ENCODE peak calls at places on chromosome 20, in five cellular contexts. X is A549, U is upper lobe of right lung, Q is LNCaP clone FGC, H is ascending aorta. A is an unnamed sample.
A peak's percentile ranks its signal among the peaks of the same experiment; 100 is the strongest.

GRCh38 chr20:51531141-51531710 is 11.3 kb downstream of the NFATC2 start:
- DNase-seq in H (peak; percentile 61), U (no peak), X (peak; percentile 37), Q (no peak), A (peak; percentile 67)

GRCh38 chr20:8073024-8073832 is 53.7 kb upstream of the TMX4 start:
- DNase-seq in U (no peak), X (no peak), Q (no peak), H (no peak), A (no peak)

GRCh38 chr20:13396826-13397225 is 175.8 kb downstream of the ISM1 start:
- DNase-seq in Q (no peak), H (no peak), X (no peak), U (no peak), A (no peak)

GRCh38 chr20:9110916-9111432 is 42.1 kb downstream of the PLCB4 start:
- DNase-seq in Q (no peak), H (no peak), X (no peak), U (no peak), A (no peak)

GRCh38 chr20:43840382-43841070 is 74.1 kb upstream of the TOX2 start:
- DNase-seq in X (peak; percentile 80), Q (no peak), U (no peak), H (no peak), A (peak; percentile 39)

GRCh38 chr20:38841570-38841969 is 36.1 kb downstream of the PPP1R16B start:
- DNase-seq in H (no peak), U (no peak), Q (no peak), X (no peak), A (no peak)

GRCh38 chr20:64116016-64116415 is 8.7 kb upstream of the NPBWR2 start:
- DNase-seq in H (no peak), Q (no peak), U (peak; percentile 48), X (no peak), A (no peak)

GRCh38 chr20:24098886-24099285 is 110.3 kb upstream of the GGTLC1 start:
- DNase-seq in X (no peak), Q (no peak), H (no peak), U (no peak), A (no peak)

GRCh38 chr20:57381596-57382503 is 9.3 kb upstream of the RBM38 start:
- DNase-seq in H (peak; percentile 92), X (peak; percentile 89), Q (peak; percentile 46), U (peak; percentile 89), A (no peak)

GRCh38 chr20:63165538-63166422 is 50.2 kb downstream of the YTHDF1 start:
- DNase-seq in H (no peak), X (no peak), Q (no peak), U (no peak), A (no peak)

GRCh38 chr20:48156951-48157700 is 371.8 kb upstream of the SULF2 start:
- DNase-seq in X (no peak), H (no peak), U (no peak), Q (no peak), A (no peak)

GRCh38 chr20:17936306-17936790 is 32.2 kb downstream of the SNX5 start:
- DNase-seq in Q (no peak), X (no peak), U (no peak), H (no peak), A (no peak)

GRCh38 chr20:21712443-21713059 is 7.1 kb downstream of the PAX1 start:
- DNase-seq in X (no peak), H (no peak), Q (no peak), U (no peak), A (no peak)

GRCh38 chr20:45993197-45993951 is 15.3 kb upstream of the MMP9 start:
- DNase-seq in U (peak; percentile 67), H (no peak), Q (no peak), X (peak; percentile 88), A (no peak)

GRCh38 chr20:63977392-63978276 is 1.8 kb downstream of the SAMD10 start:
- DNase-seq in H (no peak), U (no peak), Q (no peak), X (no peak), A (no peak)

DNA sequence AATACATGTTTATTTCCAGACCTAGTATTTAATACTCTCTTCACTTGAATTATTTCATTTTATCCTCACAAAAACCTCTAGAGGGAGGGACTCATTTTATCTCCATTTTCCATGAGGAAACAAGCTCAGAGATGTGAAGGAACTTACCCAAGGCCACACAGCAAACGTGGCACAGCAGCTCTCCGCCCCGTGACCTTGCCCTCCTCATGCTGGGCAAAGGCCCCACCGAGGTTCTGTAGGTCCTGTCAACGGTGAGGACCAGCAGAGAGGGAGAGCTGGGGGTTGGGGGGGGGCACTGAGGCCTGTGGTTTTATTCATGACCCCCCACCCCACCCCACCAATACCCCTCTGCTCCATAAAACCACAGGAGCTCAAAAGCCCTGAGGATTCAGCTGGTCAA is 40.9 kb upstream of the TLDC2 start:
- DNase-seq in H (no peak), U (no peak), X (no peak), Q (no peak), A (no peak)
- H3K4me3 ChIP-seq in H (peak overlapping the region; percentile 42), U (peak overlapping the region; percentile 12), X (peak overlapping the region; percentile 33), Q (no peak overlapping the region), A (no peak overlapping the region)

GRCh38 chr20:25247666-25248500 is at the start of gene PYGB:
- DNase-seq in H (peak; percentile 85), X (peak; percentile 94), U (peak; percentile 92), Q (no peak), A (peak; percentile 62)
- TF ChIP-seq CTCF in H (no peak), X (no peak), U (no peak), Q (no peak), A (no peak)

DNA sequence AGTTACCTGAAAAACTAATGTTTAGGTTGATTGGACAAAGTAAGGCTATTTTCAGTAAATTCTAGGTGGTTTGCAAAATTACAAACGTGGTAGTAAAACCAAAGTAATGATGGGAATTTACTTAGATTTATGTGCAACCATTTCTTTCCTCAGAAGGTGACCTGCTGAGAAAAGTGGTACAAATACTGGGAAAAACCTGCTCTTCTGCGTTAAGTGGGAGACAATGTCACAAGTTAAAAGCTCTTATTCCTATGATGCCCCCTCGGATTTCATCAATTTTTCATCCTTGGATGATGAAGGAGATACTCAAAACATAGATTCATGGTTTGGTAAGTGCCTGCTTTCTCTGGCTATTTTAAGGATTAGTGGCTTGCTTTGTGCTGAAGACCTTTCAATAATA is 18.2 kb downstream of the TPX2 start:
- DNase-seq in U (no peak), Q (no peak), X (no peak), H (no peak), A (no peak)
- H3K4me3 ChIP-seq in U (no peak overlapping the region), Q (no peak overlapping the region), X (no peak overlapping the region), H (no peak overlapping the region), A (no peak overlapping the region)

GRCh38 chr20:61976275-61976649 is 89.4 kb downstream of the TAF4 start:
- DNase-seq in U (no peak), H (no peak), Q (no peak), X (no peak), A (no peak)
- TF ChIP-seq CTCF in U (no peak), H (no peak), Q (no peak), X (no peak), A (no peak)

GRCh38 chr20:35298264-35298663 is 6.0 kb upstream of the FAM83C start:
- DNase-seq in X (no peak), H (no peak), U (peak; percentile 58), Q (no peak), A (no peak)
- H3K4me3 ChIP-seq in X (no peak overlapping the region), H (no peak overlapping the region), U (no peak overlapping the region), Q (no peak overlapping the region), A (no peak overlapping the region)

GRCh38 chr20:50315811-50316551 is 125.4 kb downstream of the CEBPB start:
- DNase-seq in U (no peak), Q (no peak), X (no peak), H (no peak), A (no peak)

GRCh38 chr20:50318709-50319108 is 128.1 kb downstream of the CEBPB start:
- DNase-seq in Q (no peak), U (peak; percentile 69), X (no peak), H (no peak), A (no peak)

GRCh38 chr20:50317116-50317515 is 126.5 kb downstream of the CEBPB start:
- DNase-seq in X (no peak), H (no peak), U (peak; percentile 21), Q (no peak), A (no peak)

GRCh38 chr20:50320005-50320909 is 129.6 kb downstream of the CEBPB start:
- DNase-seq in X (peak; percentile 53), Q (no peak), H (no peak), U (peak; percentile 60), A (no peak)

DNA sequence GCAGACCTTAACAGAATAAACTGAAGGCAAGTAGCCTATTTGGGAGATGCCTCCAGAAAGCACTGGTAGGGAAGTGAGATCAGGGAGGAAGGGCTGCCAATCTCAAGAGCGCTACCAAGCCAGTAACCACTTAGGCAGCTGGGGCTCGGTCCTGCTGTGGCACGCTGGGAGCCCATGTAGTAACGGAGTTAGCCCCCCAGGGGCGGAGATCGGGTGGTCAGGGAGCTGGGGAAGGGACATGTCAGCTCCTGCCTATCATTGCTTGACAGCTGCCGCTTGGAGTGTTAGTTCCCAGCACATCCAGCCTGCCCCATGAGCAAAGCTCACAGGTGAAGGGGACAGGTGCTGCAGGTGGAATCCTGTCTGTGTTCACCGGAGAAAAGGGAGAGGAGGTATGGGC is 127.0 kb downstream of the CEBPB start:
- DNase-seq in U (peak; percentile 62), X (no peak), H (no peak), Q (no peak), A (no peak)
- TF ChIP-seq CTCF in U (no peak), X (no peak), H (no peak), Q (no peak), A (no peak)

DNA sequence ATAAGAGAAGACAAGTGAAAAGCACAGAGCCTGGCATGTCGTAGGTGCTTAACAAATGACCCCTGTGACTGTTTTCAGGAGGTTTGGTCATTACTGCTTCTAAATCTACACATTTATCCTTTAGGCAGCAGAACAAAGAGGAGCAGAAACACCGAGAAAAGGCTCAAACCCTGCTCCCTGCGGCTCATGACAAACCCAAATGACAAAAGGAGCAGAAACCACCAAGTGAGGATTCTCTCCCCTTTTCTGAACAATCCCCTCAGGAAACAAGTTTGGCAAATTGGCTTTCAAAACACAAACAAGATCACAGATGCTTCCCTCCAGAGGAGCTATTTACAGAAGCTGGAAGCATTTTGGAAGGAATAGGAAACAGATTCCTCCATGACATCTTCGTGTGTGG is 15.8 kb upstream of the SIRPG start:
- DNase-seq in H (no peak), Q (no peak), U (no peak), X (no peak), A (no peak)
- H3K4me3 ChIP-seq in H (no peak overlapping the region), Q (no peak overlapping the region), U (no peak overlapping the region), X (no peak overlapping the region), A (no peak overlapping the region)

A was measured in GM12864.